ENCODE peak calls at places on chromosomes 12 and 14, in four cellular contexts. J is NCI-H526 treated with DMSO at 0.1 percent for 48 hours, N is H9, W is RPMI7951. B is an unnamed sample.

GRCh38 chr12:86985298-86985697 is 729.1 kb upstream of the MGAT4C start:
- DNase-seq in J (no peak), N (no peak), W (no peak), B (no peak)

GRCh38 chr12:114166360-114166759 is 200.2 kb upstream of the RBM19 start:
- DNase-seq in J (peak; percentile 1), N (peak; percentile 80), W (peak; percentile 20), B (peak; percentile 66)

GRCh38 chr14:85732031-85732430 is 202.1 kb downstream of the FLRT2 start:
- DNase-seq in J (no peak), N (no peak), W (no peak), B (no peak)

GRCh38 chr12:124558298-124558697 is 9.1 kb downstream of the NCOR2 start:
- DNase-seq in J (no peak), N (no peak), W (no peak), B (no peak)

GRCh38 chr12:13133886-13134285 is 30.4 kb upstream of the GSG1 start:
- DNase-seq in J (no peak), N (no peak), W (no peak), B (no peak)

GRCh38 chr12:44851586-44851985 is 24.5 kb downstream of the NELL2 start:
- DNase-seq in J (no peak), N (no peak), W (no peak), B (no peak)

GRCh38 chr14:22877000-22877501 is 5.5 kb downstream of the LRP10 start:
- DNase-seq in J (no peak), N (no peak), W (no peak), B (no peak)

GRCh38 chr14:54344445-54344844 is 52.4 kb upstream of the CDKN3 start:
- DNase-seq in J (no peak), N (no peak), W (no peak), B (no peak)

GRCh38 chr14:25006961-25007795 is 42.8 kb downstream of the STXBP6 start:
- DNase-seq in J (no peak), N (no peak), W (peak; percentile 80), B (no peak)